ENCODE peak calls at places on chromosomes 5 and 9, in six cellular contexts. B is A673; I is CD4-positive, alpha-beta T cell; J is hepatocyte; Z is GM12865; M is mesothelial cell of epicardium. E is an unnamed sample.

GRCh38 chr5:168592014-168592368 is 12.8 kb upstream of the PANK3 start:
- DNase-seq in B (no peak), I (no peak), J (peak), Z (no peak), M (no peak), E (peak)

GRCh38 chr9:37383393-37383792 is 39.1 kb upstream of the GRHPR start:
- DNase-seq in B (peak), I (no peak), J (no peak), Z (no peak), M (no peak), E (no peak)

GRCh38 chr9:4865685-4866084 is 72.9 kb downstream of the RCL1 start:
- DNase-seq in B (no peak), I (no peak), J (no peak), Z (no peak), M (no peak), E (no peak)

GRCh38 chr9:34576593-34576935 is 13.0 kb downstream of the CNTFR start:
- DNase-seq in B (no peak), I (no peak), J (no peak), Z (no peak), M (no peak), E (no peak)

GRCh38 chr5:40221796-40222195 is 457.9 kb upstream of the PTGER4 start:
- DNase-seq in B (no peak), I (no peak), J (no peak), Z (no peak), M (no peak), E (no peak)

GRCh38 chr9:91043786-91044185 is 242.2 kb downstream of the SYK start:
- DNase-seq in B (no peak), I (no peak), J (no peak), Z (no peak), M (no peak), E (no peak)

GRCh38 chr9:123349691-123350480 is 6.1 kb upstream of the CRB2 start:
- DNase-seq in B (peak), I (peak), J (peak), Z (peak), M (peak), E (no peak)

GRCh38 chr9:16103613-16104012 is 550.8 kb downstream of the CCDC171 start:
- DNase-seq in B (no peak), I (no peak), J (peak), Z (no peak), M (no peak), E (no peak)

GRCh38 chr9:133090187-133090586 is 28.4 kb downstream of the CEL start:
- DNase-seq in B (no peak), I (no peak), J (no peak), Z (no peak), M (no peak), E (no peak)

GRCh38 chr9:117091529-117091928 is 323.3 kb downstream of the ASTN2 start:
- DNase-seq in B (no peak), I (no peak), J (no peak), Z (no peak), M (no peak), E (no peak)

GRCh38 chr9:81531511-81531910 is 157.8 kb downstream of the TLE1 start:
- DNase-seq in B (no peak), I (no peak), J (no peak), Z (no peak), M (no peak), E (peak)

GRCh38 chr9:84154320-84154719 is 173.7 kb downstream of the RMI1 start:
- DNase-seq in B (no peak), I (no peak), J (no peak), Z (no peak), M (no peak), E (no peak)

GRCh38 chr9:114177423-114178064 is 22.2 kb downstream of the COL27A1 start:
- DNase-seq in B (peak), I (no peak), J (no peak), Z (no peak), M (no peak), E (no peak)

GRCh38 chr9:132896906-132897305 is 18.2 kb downstream of the SPACA9 start:
- DNase-seq in B (no peak), I (no peak), J (no peak), Z (no peak), M (no peak), E (no peak)

GRCh38 chr9:121286688-121286972 is 18.7 kb downstream of the GSN start:
- DNase-seq in B (no peak), I (no peak), J (no peak), Z (no peak), M (no peak), E (no peak)

GRCh38 chr9:121316852-121317373 is 49.0 kb downstream of the GSN start:
- DNase-seq in B (no peak), I (no peak), J (no peak), Z (no peak), M (no peak), E (no peak)

GRCh38 chr9:35424356-35425352 is 65.3 kb upstream of the RUSC2 start:
- DNase-seq in B (peak), I (no peak), J (no peak), Z (no peak), M (no peak), E (no peak)

DNA sequence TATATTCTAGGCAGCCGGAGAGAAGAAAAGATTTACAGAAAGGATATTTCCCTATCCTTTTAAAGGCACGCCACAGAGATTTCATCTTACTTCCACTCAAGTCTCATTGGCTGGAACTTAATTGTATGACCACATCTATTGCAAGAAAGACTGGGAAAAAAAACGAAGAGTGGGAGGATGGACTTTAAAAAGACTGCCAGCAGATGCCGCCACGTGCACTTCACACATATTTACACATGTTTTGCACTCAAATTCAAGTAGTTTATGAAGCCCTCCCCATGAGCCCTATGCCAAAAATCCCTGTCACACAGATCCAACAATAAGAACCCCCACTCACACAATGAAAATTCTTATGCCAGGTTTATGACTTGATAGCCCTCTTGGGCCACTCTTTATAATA is 138.5 kb upstream of the TYRP1 start:
- DNase-seq in B (peak), I (no peak), J (peak), Z (no peak), M (no peak), E (no peak)
- TF ChIP-seq CTCF in B (peak), I (no peak), J (peak), Z (no peak), M (no peak), E (peak)

GRCh38 chr5:12616093-12616492 is 711.8 kb upstream of the CTNND2 start:
- DNase-seq in B (no peak), I (no peak), J (no peak), Z (no peak), M (no peak), E (no peak)
- TF ChIP-seq CTCF in B (no peak), I (no peak), J (no peak), Z (no peak), M (no peak), E (no peak)

GRCh38 chr5:88021141-88021540 is 247.5 kb downstream of the TMEM161B start:
- DNase-seq in B (no peak), I (no peak), J (no peak), Z (no peak), M (no peak), E (no peak)
- TF ChIP-seq CTCF in B (no peak), I (no peak), J (no peak), Z (no peak), M (no peak), E (no peak)

GRCh38 chr5:129271309-129271708 is 176.8 kb downstream of the ISOC1 start:
- DNase-seq in B (peak), I (no peak), J (peak), Z (peak), M (no peak), E (peak)
- TF ChIP-seq CTCF in B (peak), I (no peak), J (peak), Z (peak), M (no peak), E (peak)

E was measured in LNCaP clone FGC.